ENCODE peak calls at places on chromosome 21, in nine cellular contexts. X is activated CD4-positive, alpha-beta T cell treated with anti-CD3 and anti-CD28 coated beads, Interleukin-2, amount 50 U/mL, for 4 hours; L is cardiac muscle cell; J is GM12865; G is RPMI8226; Z is astrocyte of the spinal cord; R is DMS 273 treated with DMSO at 0.1 percent for 48 hours; K is HEK293T; U is fibroblast of the conjunctiva. W is an unnamed sample.

GRCh38 chr21:41816583-41817165 is 49.8 kb upstream of the RIPK4 start:
- DNase-seq in X (peak; percentile 50), L (peak; percentile 64), J (peak; percentile 81), G (peak; percentile 59), Z (peak; percentile 50), R (no peak), K (peak; percentile 83), U (peak; percentile 21), W (peak; percentile 31)

GRCh38 chr21:32812035-32812434 is 40.5 kb upstream of the PAXBP1 start:
- DNase-seq in X (no peak), L (no peak), J (no peak), G (no peak), Z (no peak), R (no peak), K (no peak), U (no peak), W (no peak)

GRCh38 chr21:26795866-26796329 is 49.3 kb downstream of the ADAMTS1 start:
- DNase-seq in X (no peak), L (no peak), J (no peak), G (no peak), Z (peak; percentile 95), R (no peak), K (peak; percentile 48), U (peak; percentile 86), W (no peak)

GRCh38 chr21:44199448-44199847 is 41.3 kb downstream of the ICOSLG start:
- DNase-seq in X (no peak), L (no peak), J (no peak), G (peak; percentile 2), Z (no peak), R (no peak), K (no peak), U (no peak), W (peak; percentile 53)

GRCh38 chr21:36860736-36861594 is 105.5 kb downstream of the HLCS start:
- DNase-seq in X (no peak), L (no peak), J (no peak), G (no peak), Z (peak; percentile 63), R (no peak), K (no peak), U (no peak), W (no peak)

GRCh38 chr21:36881223-36881622 is 85.2 kb downstream of the HLCS start:
- DNase-seq in X (no peak), L (no peak), J (no peak), G (no peak), Z (peak; percentile 19), R (no peak), K (no peak), U (no peak), W (no peak)

GRCh38 chr21:18384771-18385170 is 18.8 kb downstream of the TMPRSS15 start:
- DNase-seq in X (no peak), L (peak; percentile 64), J (peak; percentile 3), G (peak; percentile 58), Z (peak; percentile 37), R (no peak), K (peak; percentile 21), U (peak; percentile 10), W (no peak)

GRCh38 chr21:41210405-41211040 is 42.6 kb downstream of the BACE2 start:
- DNase-seq in X (no peak), L (peak; percentile 22), J (no peak), G (no peak), Z (no peak), R (no peak), K (no peak), U (no peak), W (no peak)

GRCh38 chr21:41659791-41660560 is 106.9 kb downstream of the RIPK4 start:
- DNase-seq in X (no peak), L (no peak), J (no peak), G (peak; percentile 34), Z (peak; percentile 13), R (no peak), K (no peak), U (peak; percentile 32), W (no peak)

GRCh38 chr21:35529141-35529863 is 480.2 kb upstream of the RUNX1 start:
- DNase-seq in X (no peak), L (no peak), J (peak; percentile 43), G (peak; percentile 43), Z (peak; percentile 71), R (no peak), K (no peak), U (no peak), W (no peak)

GRCh38 chr21:28602581-28602980 is 390.1 kb downstream of the LTN1 start:
- DNase-seq in X (no peak), L (no peak), J (no peak), G (no peak), Z (no peak), R (no peak), K (no peak), U (no peak), W (no peak)

GRCh38 chr21:35051287-35051818 is 2.3 kb upstream of the RUNX1 start:
- DNase-seq in X (peak; percentile 78), L (peak; percentile 73), J (peak; percentile 58), G (peak; percentile 97), Z (peak; percentile 89), R (peak; percentile 76), K (peak; percentile 74), U (peak; percentile 78), W (peak; percentile 58)

GRCh38 chr21:35475006-35475405 is 425.9 kb upstream of the RUNX1 start:
- DNase-seq in X (no peak), L (no peak), J (no peak), G (no peak), Z (no peak), R (no peak), K (no peak), U (no peak), W (no peak)

GRCh38 chr21:44950351-44950750 is 10.5 kb downstream of the SLX9 start:
- DNase-seq in X (no peak), L (no peak), J (no peak), G (no peak), Z (no peak), R (no peak), K (no peak), U (no peak), W (no peak)

GRCh38 chr21:18289876-18290275 is 45.2 kb downstream of the CHODL start:
- DNase-seq in X (no peak), L (no peak), J (no peak), G (no peak), Z (no peak), R (no peak), K (no peak), U (no peak), W (no peak)

GRCh38 chr21:32578107-32578691 is 7.1 kb downstream of the TCP10L start:
- DNase-seq in X (no peak), L (peak; percentile 11), J (no peak), G (peak; percentile 45), Z (no peak), R (no peak), K (peak; percentile 44), U (no peak), W (peak; percentile 70)

GRCh38 chr21:46475296-46475695 is 16.6 kb downstream of the DIP2A start:
- DNase-seq in X (no peak), L (no peak), J (no peak), G (no peak), Z (no peak), R (no peak), K (no peak), U (no peak), W (no peak)

GRCh38 chr21:32368386-32368785 is 24.4 kb downstream of the URB1 start:
- DNase-seq in X (no peak), L (no peak), J (no peak), G (no peak), Z (peak; percentile 79), R (no peak), K (no peak), U (no peak), W (no peak)

GRCh38 chr21:34642211-34643075 is 26.4 kb upstream of the CLIC6 start:
- DNase-seq in X (no peak), L (no peak), J (peak; percentile 96), G (no peak), Z (peak; percentile 17), R (no peak), K (no peak), U (no peak), W (no peak)

GRCh38 chr21:37257526-37257966 is 9.6 kb downstream of the VPS26C start:
- DNase-seq in X (no peak), L (no peak), J (no peak), G (peak; percentile 64), Z (peak; percentile 32), R (no peak), K (no peak), U (no peak), W (no peak)

GRCh38 chr21:44024895-44025353 is 12.8 kb downstream of the TRAPPC10 start:
- DNase-seq in X (no peak), L (no peak), J (no peak), G (no peak), Z (peak; percentile 80), R (no peak), K (peak; percentile 65), U (peak; percentile 22), W (no peak)

GRCh38 chr21:28332796-28333195 is 659.9 kb downstream of the LTN1 start:
- DNase-seq in X (no peak), L (no peak), J (no peak), G (no peak), Z (no peak), R (no peak), K (no peak), U (no peak), W (no peak)

GRCh38 chr21:17045214-17045835 is 467.5 kb upstream of the CXADR start:
- DNase-seq in X (no peak), L (peak; percentile 48), J (peak; percentile 0), G (peak; percentile 22), Z (peak; percentile 45), R (no peak), K (peak; percentile 36), U (peak; percentile 13), W (no peak)

GRCh38 chr21:15624646-15625045 is 105.1 kb upstream of the USP25 start:
- DNase-seq in X (no peak), L (no peak), J (no peak), G (no peak), Z (no peak), R (no peak), K (no peak), U (no peak), W (no peak)

GRCh38 chr21:25366116-25366515 is 241.2 kb downstream of the MRPL39 start:
- DNase-seq in X (no peak), L (no peak), J (no peak), G (no peak), Z (no peak), R (no peak), K (no peak), U (no peak), W (no peak)

GRCh38 chr21:34704119-34704518 is 35.3 kb downstream of the CLIC6 start:
- DNase-seq in X (no peak), L (no peak), J (no peak), G (no peak), Z (no peak), R (no peak), K (no peak), U (peak; percentile 16), W (no peak)

GRCh38 chr21:39381009-39381408 is 32.1 kb upstream of the HMGN1 start:
- DNase-seq in X (no peak), L (no peak), J (no peak), G (no peak), Z (no peak), R (no peak), K (no peak), U (no peak), W (no peak)

GRCh38 chr21:34337741-34338140 is 26.1 kb upstream of the KCNE2 start:
- DNase-seq in X (no peak), L (no peak), J (no peak), G (no peak), Z (no peak), R (no peak), K (no peak), U (no peak), W (no peak)

GRCh38 chr21:41933259-41934079 is 20.3 kb downstream of the C2CD2 start:
- DNase-seq in X (no peak), L (no peak), J (no peak), G (no peak), Z (no peak), R (no peak), K (no peak), U (no peak), W (no peak)

GRCh38 chr21:38984568-38984967 is 178.8 kb downstream of the ETS2 start:
- DNase-seq in X (no peak), L (no peak), J (no peak), G (no peak), Z (no peak), R (no peak), K (no peak), U (peak; percentile 71), W (no peak)